ENCODE peak calls at places on chromosomes 13 and 19, in six cellular contexts. M is amniotic stem cell; I is HT1080; S is psoas muscle; C is activated gamma-delta T cell treated with anti-CD3 and anti-CD28 coated beads, Interleukin-2, amount 50 U/mL, for 16 hours; W is CD8-positive, alpha-beta memory T cell. Z is an unnamed sample.

GRCh38 chr19:33235269-33235995 is 9.8 kb upstream of the SLC7A10 start:
- DNase-seq in I (peak; percentile 36), S (peak; percentile 76), M (peak; percentile 9), C (peak; percentile 68), W (peak; percentile 83), Z (peak; percentile 25)

GRCh38 chr13:71290963-71291937 is 575.8 kb downstream of the DACH1 start:
- DNase-seq in I (peak; percentile 75), W (peak; percentile 70), M (no peak), S (no peak), C (peak; percentile 26), Z (peak; percentile 20)

GRCh38 chr19:17794731-17795494 is at the start of gene B3GNT3:
- DNase-seq in M (no peak), W (no peak), C (no peak), I (peak; percentile 15), S (peak; percentile 24), Z (no peak)

GRCh38 chr19:18771328-18772242 is 19.5 kb downstream of the COMP start:
- DNase-seq in I (no peak), S (no peak), M (no peak), W (no peak), C (no peak), Z (no peak)

GRCh38 chr13:30301827-30302226 is 5.5 kb downstream of the KATNAL1 start:
- DNase-seq in W (no peak), M (no peak), I (no peak), S (no peak), C (no peak), Z (no peak)

GRCh38 chr13:95181586-95181985 is 119.7 kb downstream of the ABCC4 start:
- DNase-seq in W (no peak), I (no peak), S (no peak), M (no peak), C (no peak), Z (no peak)

GRCh38 chr19:7533925-7534480 is 1.5 kb upstream of the PNPLA6 start:
- DNase-seq in I (peak; percentile 54), W (peak; percentile 88), M (peak; percentile 52), S (peak; percentile 89), C (peak; percentile 78), Z (peak; percentile 74)

GRCh38 chr13:29743229-29743786 is 107.1 kb downstream of the UBL3 start:
- DNase-seq in W (no peak), S (peak; percentile 54), M (no peak), I (no peak), C (no peak), Z (no peak)

GRCh38 chr13:41211062-41211461 is 16.7 kb upstream of the KBTBD7 start:
- DNase-seq in M (no peak), C (no peak), S (no peak), I (no peak), W (no peak), Z (no peak)

GRCh38 chr19:49691243-49692101 is 556 bp downstream of the CPT1C start:
- DNase-seq in M (peak; percentile 40), C (no peak), S (peak; percentile 72), I (no peak), W (no peak), Z (no peak)

GRCh38 chr13:78623132-78623531 is 19.8 kb upstream of the POU4F1 start:
- DNase-seq in I (no peak), W (no peak), C (no peak), S (no peak), M (no peak), Z (no peak)

GRCh38 chr19:10454267-10454666 is 33.9 kb downstream of the PDE4A start:
- DNase-seq in W (no peak), C (no peak), M (no peak), I (no peak), S (no peak), Z (no peak)

GRCh38 chr19:1046117-1046626 is 6.3 kb downstream of the ABCA7 start:
- DNase-seq in I (no peak), C (no peak), M (no peak), W (no peak), S (peak; percentile 10), Z (no peak)

GRCh38 chr19:17865364-17866311 is 5.9 kb downstream of the RPL18A start:
- DNase-seq in C (no peak), M (no peak), W (no peak), S (no peak), I (peak; percentile 60), Z (no peak)

GRCh38 chr13:32829676-32830091 is 186.5 kb upstream of the KL start:
- DNase-seq in I (peak; percentile 83), S (no peak), C (no peak), W (no peak), M (peak; percentile 5), Z (no peak)

GRCh38 chr13:34161829-34162544 is 344.0 kb downstream of the RFC3 start:
- DNase-seq in C (no peak), M (peak; percentile 13), W (no peak), S (no peak), I (peak; percentile 67), Z (no peak)

GRCh38 chr13:95112883-95113282 is 188.4 kb downstream of the ABCC4 start:
- DNase-seq in C (no peak), M (no peak), I (no peak), S (no peak), W (no peak), Z (no peak)

GRCh38 chr19:31096047-31096446 is 253.2 kb downstream of the TSHZ3 start:
- DNase-seq in S (peak; percentile 18), C (no peak), W (no peak), I (no peak), M (no peak), Z (no peak)

GRCh38 chr13:73421310-73421912 is 362.6 kb downstream of the KLF5 start:
- DNase-seq in S (no peak), C (no peak), I (peak; percentile 95), M (no peak), W (no peak), Z (no peak)

GRCh38 chr13:42283574-42283973 is 11.6 kb downstream of the AKAP11 start:
- DNase-seq in S (no peak), I (no peak), W (no peak), C (no peak), M (no peak), Z (no peak)

GRCh38 chr19:55452381-55453325 is 8.8 kb downstream of the ISOC2 start:
- DNase-seq in C (no peak), M (no peak), I (no peak), S (peak; percentile 76), W (no peak), Z (no peak)

GRCh38 chr13:43390101-43390500 is 366.7 kb downstream of the DNAJC15 start:
- DNase-seq in C (no peak), M (no peak), I (no peak), W (no peak), S (no peak), Z (no peak)

GRCh38 chr13:63696055-63696454 is 2280.4 kb upstream of the PCDH20 start:
- DNase-seq in M (peak; percentile 43), W (no peak), C (no peak), I (no peak), S (no peak), Z (no peak)

GRCh38 chr19:2259331-2259730 is 3.1 kb upstream of the JSRP1 start:
- DNase-seq in M (no peak), W (no peak), C (no peak), I (no peak), S (no peak), Z (no peak)

GRCh38 chr19:18519962-18520847 is 1.7 kb downstream of the ELL start:
- DNase-seq in M (peak; percentile 60), W (peak; percentile 74), I (peak; percentile 90), C (no peak), S (peak; percentile 74), Z (peak; percentile 21)